ENCODE peak calls at places on chromosomes 2 and 18, in nine cellular contexts. C is upper lobe of right lung, P is B cell, K is choroid plexus epithelial cell, G is progenitor cell of endocrine pancreas, Y is A549, B is H9, V is A673, O is pancreas. F is an unnamed sample.

GRCh38 chr2:52194342-52194741 is 1162.4 kb upstream of the NRXN1 start:
- DNase-seq in B (no peak), O (no peak), C (no peak), P (no peak), K (no peak), V (no peak), G (no peak), Y (no peak), F (no peak)

GRCh38 chr2:225668606-225669266 is 269.2 kb downstream of the NYAP2 start:
- DNase-seq in G (no peak), P (peak; percentile 53), C (no peak), K (peak; percentile 89), V (peak; percentile 91), B (peak; percentile 34), Y (peak; percentile 75), O (no peak), F (no peak)

GRCh38 chr2:70124983-70125480 is 37.8 kb downstream of the PCBP1 start:
- DNase-seq in P (peak; percentile 91), B (peak; percentile 66), O (peak; percentile 84), G (peak; percentile 50), K (peak; percentile 68), Y (peak; percentile 70), V (peak; percentile 80), C (peak; percentile 88), F (peak; percentile 88)

GRCh38 chr18:62486290-62486964 is 36.4 kb upstream of the ZCCHC2 start:
- DNase-seq in K (peak; percentile 14), G (no peak), P (no peak), O (no peak), V (no peak), B (no peak), C (no peak), Y (peak; percentile 27), F (no peak)

GRCh38 chr2:184599054-184599874 is 935 bp downstream of the ZNF804A start:
- DNase-seq in P (peak; percentile 24), B (no peak), O (no peak), K (peak; percentile 7), G (no peak), C (no peak), V (peak; percentile 56), Y (no peak), F (peak; percentile 57)

GRCh38 chr2:17309741-17310339 is 208.4 kb downstream of the RAD51AP2 start:
- DNase-seq in V (peak; percentile 68), O (no peak), C (no peak), Y (peak; percentile 81), P (peak; percentile 62), G (peak; percentile 48), B (peak; percentile 77), K (peak; percentile 82), F (no peak)

GRCh38 chr2:11829947-11830707 is 83.7 kb downstream of the LPIN1 start:
- DNase-seq in Y (peak; percentile 79), B (peak; percentile 90), K (peak; percentile 98), O (peak; percentile 70), G (peak; percentile 47), P (peak; percentile 48), C (peak; percentile 82), V (peak; percentile 99), F (peak; percentile 77)

GRCh38 chr2:19488009-19488691 is 129.7 kb upstream of the OSR1 start:
- DNase-seq in B (no peak), K (peak; percentile 60), O (no peak), C (no peak), V (no peak), G (no peak), Y (peak; percentile 86), P (no peak), F (no peak)

GRCh38 chr2:36459725-36460137 is 104.2 kb downstream of the CRIM1 start:
- DNase-seq in K (peak; percentile 78), C (no peak), Y (peak; percentile 87), B (peak; percentile 76), O (no peak), V (peak; percentile 64), P (no peak), G (peak; percentile 13), F (no peak)

GRCh38 chr2:224513991-224514390 is 71.2 kb downstream of the CUL3 start:
- DNase-seq in B (no peak), Y (no peak), O (no peak), C (no peak), V (no peak), G (no peak), K (no peak), P (no peak), F (no peak)

GRCh38 chr2:161208527-161209139 is 48.4 kb downstream of the TANK start:
- DNase-seq in K (peak; percentile 82), V (peak; percentile 26), B (peak; percentile 27), O (no peak), G (no peak), C (no peak), Y (peak; percentile 50), P (no peak), F (no peak)

GRCh38 chr18:33577688-33578370 is at the start of gene ASXL3:
- DNase-seq in G (peak; percentile 52), K (peak; percentile 9), V (peak; percentile 20), B (peak; percentile 40), P (peak; percentile 5), O (peak; percentile 71), Y (no peak), C (peak; percentile 65), F (no peak)

GRCh38 chr2:86697539-86697938 is 22.6 kb upstream of the RMND5A start:
- DNase-seq in B (no peak), O (no peak), V (no peak), K (no peak), Y (no peak), P (no peak), G (no peak), C (no peak), F (no peak)

GRCh38 chr2:30425326-30425725 is 21.7 kb upstream of the LCLAT1 start:
- DNase-seq in O (no peak), K (no peak), V (no peak), Y (no peak), G (no peak), C (no peak), P (no peak), B (no peak), F (no peak)

GRCh38 chr2:96538487-96539214 is 2.1 kb downstream of the ARID5A start:
- DNase-seq in K (peak; percentile 35), C (peak; percentile 87), G (no peak), P (peak; percentile 84), O (no peak), Y (no peak), V (peak; percentile 64), B (peak; percentile 91), F (peak; percentile 86)

GRCh38 chr2:216281316-216281715 is 91.0 kb downstream of the MARCHF4 start:
- DNase-seq in Y (no peak), V (peak; percentile 32), K (no peak), G (no peak), O (no peak), P (no peak), B (peak; percentile 41), C (no peak), F (no peak)

GRCh38 chr2:63374341-63374740 is 213.9 kb downstream of the WDPCP start:
- DNase-seq in P (no peak), V (no peak), C (no peak), K (no peak), Y (no peak), O (no peak), B (no peak), G (no peak), F (no peak)

GRCh38 chr2:63378589-63378988 is 209.7 kb downstream of the WDPCP start:
- DNase-seq in G (no peak), V (peak; percentile 18), Y (no peak), C (no peak), K (peak; percentile 1), B (no peak), O (no peak), P (no peak), F (no peak)

GRCh38 chr2:63379438-63379837 is 208.8 kb downstream of the WDPCP start:
- DNase-seq in C (no peak), V (no peak), K (no peak), P (no peak), Y (no peak), B (no peak), G (no peak), O (no peak), F (no peak)
- TF ChIP-seq CTCF in C (no peak), V (no peak), K (no peak), P (no peak), Y (no peak), B (no peak), G (no peak), O (no peak), F (no peak)

GRCh38 chr2:71190959-71191943 is 35.7 kb downstream of the PAIP2B start:
- DNase-seq in O (no peak), K (peak; percentile 53), G (no peak), Y (peak; percentile 42), C (no peak), P (no peak), B (no peak), V (peak; percentile 32), F (no peak)
- TF ChIP-seq CTCF in O (no peak), K (peak; percentile 61), G (peak; percentile 20), Y (peak; percentile 55), C (peak; percentile 28), P (no peak), B (peak; percentile 50), V (peak; percentile 48), F (no peak)

GRCh38 chr18:73787316-73787715 is 360.3 kb downstream of the FBXO15 start:
- DNase-seq in O (no peak), K (no peak), V (no peak), B (no peak), Y (no peak), P (no peak), C (no peak), G (no peak), F (no peak)
- TF ChIP-seq CTCF in O (no peak), K (no peak), V (no peak), B (no peak), Y (no peak), P (no peak), C (no peak), G (no peak), F (no peak)

GRCh38 chr2:197782121-197782520 is 3.0 kb downstream of the BOLL start:
- DNase-seq in Y (no peak), G (no peak), O (no peak), V (no peak), P (no peak), B (no peak), C (no peak), K (no peak), F (no peak)

GRCh38 chr2:197784956-197785941 is at the start of gene BOLL:
- DNase-seq in P (no peak), V (no peak), Y (no peak), B (peak; percentile 39), K (no peak), G (no peak), C (peak; percentile 63), O (peak; percentile 47), F (peak; percentile 36)

DNA sequence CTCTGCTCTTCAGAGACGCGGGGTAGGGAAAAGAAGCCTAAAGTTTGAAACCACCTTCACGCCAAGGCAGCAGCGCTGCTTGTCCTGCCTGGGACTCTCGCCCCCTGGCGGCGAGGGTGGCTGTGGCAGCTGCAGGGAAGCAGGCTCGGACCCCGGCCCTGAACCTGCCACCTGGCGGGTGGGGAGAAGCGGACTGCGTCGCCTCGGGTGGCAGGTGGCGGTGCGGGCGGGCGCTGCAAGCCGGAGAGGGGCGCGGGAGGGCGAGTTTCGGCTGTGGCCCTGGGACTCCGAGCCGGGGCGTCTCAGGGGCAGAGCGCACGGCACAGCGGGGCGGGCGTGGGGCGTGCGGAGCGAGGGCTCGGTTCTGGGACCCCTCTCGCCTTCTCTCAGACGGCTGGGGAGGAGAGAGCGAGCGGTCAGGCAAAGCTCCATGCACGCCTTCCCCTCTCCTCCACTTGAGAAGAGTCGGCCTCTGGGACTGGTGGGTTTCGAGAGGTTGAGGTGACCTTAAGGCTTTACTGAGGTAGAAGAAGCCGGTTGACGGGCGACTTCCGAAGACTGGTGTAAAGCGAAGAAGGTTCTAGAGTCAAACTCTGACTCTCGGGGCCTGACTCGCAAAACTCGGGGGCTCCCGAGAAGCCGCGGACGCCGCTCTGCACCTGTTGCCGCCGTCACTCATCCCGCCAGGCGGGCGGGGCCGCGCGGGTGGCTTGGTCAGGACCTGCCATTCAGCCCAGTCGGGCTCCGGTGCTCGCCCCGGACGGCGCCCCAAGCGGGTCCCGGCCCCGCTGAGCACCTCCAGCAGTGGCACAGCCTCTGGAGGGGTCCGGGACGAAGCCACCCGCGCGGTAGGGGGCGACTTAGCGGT is 1.1 kb upstream of the BOLL start:
- DNase-seq in V (peak; percentile 46), Y (peak; percentile 70), P (peak; percentile 62), B (peak; percentile 91), O (peak; percentile 85), C (peak; percentile 76), G (peak; percentile 34), K (no peak), F (peak; percentile 44)
- TF ChIP-seq CTCF in V (peak; percentile 68), Y (peak; percentile 68), P (peak; percentile 12), B (peak; percentile 86), O (no peak), C (peak; percentile 54), G (peak; percentile 57), K (peak; percentile 42), F (peak; percentile 76)